ENCODE peak calls at places on chromosome 22, in five cellular contexts. One of them, this sample, is unnamed.

GRCh38 chr22:42700355-42700754 is 20.3 kb downstream of the A4GALT start:
- DNase-seq in suprapubic skin: no peak
- DNase-seq in cardiac fibroblast: no peak
- DNase-seq in progenitor cell of endocrine pancreas: no peak
- DNase-seq in DND-41: no peak
- DNase-seq in this sample: no peak

GRCh38 chr22:27754247-27754887 is 47.2 kb downstream of the MN1 start:
- DNase-seq in suprapubic skin: no peak
- DNase-seq in DND-41: no peak
- DNase-seq in cardiac fibroblast: no peak
- DNase-seq in progenitor cell of endocrine pancreas: no peak
- DNase-seq in this sample: no peak

GRCh38 chr22:44337658-44338004 is 24.9 kb upstream of the SHISAL1 start:
- DNase-seq in cardiac fibroblast: peak
- DNase-seq in suprapubic skin: no peak
- DNase-seq in progenitor cell of endocrine pancreas: no peak
- DNase-seq in DND-41: no peak
- DNase-seq in this sample: no peak

GRCh38 chr22:35553341-35553740 is 12.7 kb downstream of the RASD2 start:
- DNase-seq in progenitor cell of endocrine pancreas: no peak
- DNase-seq in cardiac fibroblast: no peak
- DNase-seq in DND-41: no peak
- DNase-seq in suprapubic skin: no peak
- DNase-seq in this sample: no peak

GRCh38 chr22:47089796-47090460 is 327.5 kb downstream of the TBC1D22A start:
- DNase-seq in DND-41: no peak
- DNase-seq in suprapubic skin: no peak
- DNase-seq in cardiac fibroblast: no peak
- DNase-seq in progenitor cell of endocrine pancreas: no peak
- DNase-seq in this sample: peak

GRCh38 chr22:44620841-44621382 is 81.1 kb upstream of the PRR5 start:
- DNase-seq in suprapubic skin: no peak
- DNase-seq in progenitor cell of endocrine pancreas: no peak
- DNase-seq in cardiac fibroblast: no peak
- DNase-seq in DND-41: no peak
- DNase-seq in this sample: no peak

GRCh38 chr22:41387341-41387740 is 5.6 kb downstream of the TEF start:
- DNase-seq in cardiac fibroblast: no peak
- DNase-seq in suprapubic skin: no peak
- DNase-seq in progenitor cell of endocrine pancreas: no peak
- DNase-seq in DND-41: no peak
- DNase-seq in this sample: no peak

GRCh38 chr22:42418811-42419243 is 13.4 kb downstream of the NFAM1 start:
- DNase-seq in cardiac fibroblast: no peak
- DNase-seq in progenitor cell of endocrine pancreas: no peak
- DNase-seq in DND-41: no peak
- DNase-seq in suprapubic skin: no peak
- DNase-seq in this sample: no peak

GRCh38 chr22:30718491-30718890 is 23.8 kb downstream of the OSBP2 start:
- DNase-seq in DND-41: no peak
- DNase-seq in suprapubic skin: peak
- DNase-seq in cardiac fibroblast: no peak
- DNase-seq in progenitor cell of endocrine pancreas: no peak
- DNase-seq in this sample: no peak

GRCh38 chr22:36921309-36922096 is 8.1 kb downstream of the CSF2RB start:
- DNase-seq in cardiac fibroblast: no peak
- DNase-seq in suprapubic skin: peak
- DNase-seq in DND-41: no peak
- DNase-seq in progenitor cell of endocrine pancreas: no peak
- DNase-seq in this sample: no peak

GRCh38 chr22:22201925-22202343 is 42.7 kb upstream of the VPREB1 start:
- DNase-seq in cardiac fibroblast: no peak
- DNase-seq in DND-41: no peak
- DNase-seq in suprapubic skin: no peak
- DNase-seq in progenitor cell of endocrine pancreas: no peak
- DNase-seq in this sample: no peak

GRCh38 chr22:44440224-44441160 is 57.5 kb downstream of the RTL6 start:
- DNase-seq in suprapubic skin: no peak
- DNase-seq in progenitor cell of endocrine pancreas: no peak
- DNase-seq in cardiac fibroblast: no peak
- DNase-seq in DND-41: no peak
- DNase-seq in this sample: no peak

GRCh38 chr22:31233001-31233400 is 20.9 kb downstream of the LIMK2 start:
- DNase-seq in cardiac fibroblast: no peak
- DNase-seq in progenitor cell of endocrine pancreas: no peak
- DNase-seq in DND-41: no peak
- DNase-seq in suprapubic skin: no peak
- DNase-seq in this sample: no peak

GRCh38 chr22:47437110-47437509 is 674.7 kb downstream of the TBC1D22A start:
- DNase-seq in suprapubic skin: no peak
- DNase-seq in cardiac fibroblast: no peak
- DNase-seq in progenitor cell of endocrine pancreas: no peak
- DNase-seq in DND-41: no peak
- DNase-seq in this sample: no peak

GRCh38 chr22:21921729-21922128 is 30.9 kb downstream of the PPM1F start:
- DNase-seq in suprapubic skin: no peak
- DNase-seq in DND-41: no peak
- DNase-seq in progenitor cell of endocrine pancreas: no peak
- DNase-seq in cardiac fibroblast: no peak
- DNase-seq in this sample: no peak

GRCh38 chr22:39627865-39628562 is 57.5 kb downstream of the CACNA1I start:
- DNase-seq in progenitor cell of endocrine pancreas: no peak
- DNase-seq in cardiac fibroblast: no peak
- DNase-seq in DND-41: no peak
- DNase-seq in suprapubic skin: no peak
- DNase-seq in this sample: no peak

GRCh38 chr22:42214625-42215415 is 55.6 kb downstream of the TCF20 start:
- DNase-seq in progenitor cell of endocrine pancreas: no peak
- DNase-seq in DND-41: no peak
- DNase-seq in cardiac fibroblast: no peak
- DNase-seq in suprapubic skin: no peak
- DNase-seq in this sample: no peak

GRCh38 chr22:43376765-43377485 is 33.8 kb upstream of the SCUBE1 start:
- DNase-seq in DND-41: peak
- DNase-seq in cardiac fibroblast: no peak
- DNase-seq in suprapubic skin: peak
- DNase-seq in progenitor cell of endocrine pancreas: no peak
- DNase-seq in this sample: no peak

GRCh38 chr22:48245119-48245485 is 1482.7 kb downstream of the TBC1D22A start:
- DNase-seq in DND-41: peak
- DNase-seq in suprapubic skin: no peak
- DNase-seq in cardiac fibroblast: no peak
- DNase-seq in progenitor cell of endocrine pancreas: no peak
- DNase-seq in this sample: no peak

GRCh38 chr22:45823331-45823730 is 151.7 kb downstream of the ATXN10 start:
- DNase-seq in progenitor cell of endocrine pancreas: no peak
- DNase-seq in cardiac fibroblast: no peak
- DNase-seq in suprapubic skin: no peak
- DNase-seq in DND-41: no peak
- DNase-seq in this sample: no peak

GRCh38 chr22:45819305-45819704 is 147.7 kb downstream of the ATXN10 start:
- DNase-seq in DND-41: no peak
- DNase-seq in progenitor cell of endocrine pancreas: no peak
- DNase-seq in cardiac fibroblast: no peak
- DNase-seq in suprapubic skin: no peak
- DNase-seq in this sample: no peak

GRCh38 chr22:45817705-45818104 is 146.1 kb downstream of the ATXN10 start:
- DNase-seq in suprapubic skin: no peak
- DNase-seq in cardiac fibroblast: no peak
- DNase-seq in DND-41: no peak
- DNase-seq in progenitor cell of endocrine pancreas: no peak
- DNase-seq in this sample: no peak

GRCh38 chr22:45816771-45817170 is 145.1 kb downstream of the ATXN10 start:
- DNase-seq in suprapubic skin: no peak
- DNase-seq in DND-41: no peak
- DNase-seq in cardiac fibroblast: no peak
- DNase-seq in progenitor cell of endocrine pancreas: no peak
- DNase-seq in this sample: no peak

DNA sequence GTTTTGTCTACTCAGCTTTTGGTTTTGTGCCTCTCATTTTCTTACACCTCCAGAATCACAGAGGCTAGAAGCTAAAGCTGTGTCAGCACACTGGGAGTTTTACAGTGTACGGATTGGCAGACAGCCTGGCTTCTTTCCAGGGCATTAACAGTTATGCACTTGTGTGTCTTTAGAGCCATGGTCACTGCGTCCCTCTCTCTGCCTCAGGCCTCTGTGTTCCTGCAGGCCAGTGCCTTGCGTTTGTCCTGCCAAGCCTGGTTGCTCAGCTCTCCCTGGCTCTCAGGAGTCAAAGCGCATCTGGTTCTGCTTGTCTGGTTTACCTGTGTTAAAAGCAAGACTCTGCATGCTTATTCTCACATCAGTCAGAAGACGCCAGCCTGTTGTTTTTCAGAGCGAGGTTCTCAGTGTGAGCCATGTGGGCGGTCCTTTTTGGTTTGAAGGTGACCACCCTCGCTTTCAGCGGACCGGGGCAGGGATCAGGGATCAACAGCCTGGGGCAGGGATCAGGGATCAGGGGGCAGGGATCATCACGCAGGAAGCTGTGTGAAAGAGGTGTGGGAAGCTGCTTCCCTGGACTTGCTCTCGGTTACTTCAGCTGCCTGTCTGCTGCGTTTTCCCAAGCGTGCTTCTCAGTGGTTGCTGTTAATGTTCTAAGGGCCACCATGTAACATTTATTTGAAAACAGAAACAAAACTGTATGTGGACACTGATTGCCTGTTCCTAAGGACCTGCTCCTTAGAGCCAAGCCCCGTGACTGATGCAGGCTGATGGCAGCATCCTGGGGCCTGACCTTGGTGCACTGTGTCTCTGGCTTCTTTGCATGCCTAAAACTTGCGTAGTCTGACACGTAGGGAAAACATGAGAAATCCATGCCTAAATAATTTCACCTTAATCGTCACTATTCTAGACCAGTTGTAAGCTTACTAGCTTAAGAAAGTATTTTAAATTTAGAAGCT is 146.8 kb downstream of the ATXN10 start:
- DNase-seq in cardiac fibroblast: no peak
- DNase-seq in suprapubic skin: no peak
- DNase-seq in DND-41: no peak
- DNase-seq in progenitor cell of endocrine pancreas: no peak
- DNase-seq in this sample: no peak
- TF ChIP-seq CTCF in cardiac fibroblast: no peak
- TF ChIP-seq CTCF in suprapubic skin: no peak
- TF ChIP-seq CTCF in DND-41: no peak
- TF ChIP-seq CTCF in progenitor cell of endocrine pancreas: no peak
- TF ChIP-seq CTCF in this sample: no peak

DNA sequence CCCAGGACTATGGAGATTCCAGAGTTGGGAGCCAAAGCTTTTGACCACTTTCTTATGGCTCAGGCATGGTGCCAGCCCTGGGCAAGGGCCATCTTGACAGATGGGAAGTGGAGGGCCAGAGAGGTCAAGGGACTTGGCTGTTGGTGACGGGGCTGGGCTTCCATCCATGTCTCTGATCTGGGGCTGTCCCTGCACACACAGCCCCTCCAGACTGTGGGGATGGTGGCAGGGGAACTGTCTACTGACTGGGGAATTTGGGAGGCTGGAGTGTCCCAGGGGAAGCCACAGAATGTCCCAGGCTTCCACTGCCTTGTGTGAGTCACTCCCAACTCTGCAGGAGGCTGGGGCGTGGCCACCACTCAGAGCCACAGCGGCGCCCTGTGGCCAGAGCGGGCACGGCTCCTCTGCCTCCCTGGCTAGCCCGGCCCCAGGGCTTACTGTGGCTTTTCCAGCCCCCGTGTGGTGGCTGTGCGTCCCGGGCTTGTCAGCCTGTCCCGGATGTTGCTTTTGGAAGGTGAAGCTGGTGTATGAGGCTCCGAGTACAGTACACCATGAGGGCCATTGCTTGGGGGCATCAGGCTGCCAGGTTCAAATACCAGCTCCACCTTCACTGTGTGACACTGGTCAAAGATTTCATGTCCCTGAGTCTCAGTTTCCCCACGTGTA is 19.6 kb downstream of the C22orf23 start:
- DNase-seq in progenitor cell of endocrine pancreas: peak
- DNase-seq in suprapubic skin: peak
- DNase-seq in cardiac fibroblast: peak
- DNase-seq in DND-41: peak
- DNase-seq in this sample: peak
- TF ChIP-seq CTCF in progenitor cell of endocrine pancreas: peak
- TF ChIP-seq CTCF in suprapubic skin: peak
- TF ChIP-seq CTCF in cardiac fibroblast: peak
- TF ChIP-seq CTCF in DND-41: peak
- TF ChIP-seq CTCF in this sample: peak

GRCh38 chr22:38462960-38463784 is 4.7 kb upstream of the KDELR3 start:
- DNase-seq in progenitor cell of endocrine pancreas: peak
- DNase-seq in suprapubic skin: no peak
- DNase-seq in DND-41: no peak
- DNase-seq in cardiac fibroblast: no peak
- DNase-seq in this sample: no peak

GRCh38 chr22:38461057-38461413 is 6.0 kb upstream of the KCNJ4 start:
- DNase-seq in progenitor cell of endocrine pancreas: no peak
- DNase-seq in cardiac fibroblast: no peak
- DNase-seq in DND-41: no peak
- DNase-seq in suprapubic skin: no peak
- DNase-seq in this sample: no peak

GRCh38 chr22:38460367-38460952 is 5.5 kb upstream of the KCNJ4 start:
- DNase-seq in cardiac fibroblast: no peak
- DNase-seq in DND-41: no peak
- DNase-seq in suprapubic skin: no peak
- DNase-seq in progenitor cell of endocrine pancreas: no peak
- DNase-seq in this sample: no peak

GRCh38 chr22:38464992-38465672 is 2.8 kb upstream of the KDELR3 start:
- DNase-seq in cardiac fibroblast: no peak
- DNase-seq in suprapubic skin: no peak
- DNase-seq in progenitor cell of endocrine pancreas: no peak
- DNase-seq in DND-41: no peak
- DNase-seq in this sample: no peak

GRCh38 chr22:38461414-38462081 is 6.3 kb upstream of the KDELR3 start:
- DNase-seq in progenitor cell of endocrine pancreas: peak
- DNase-seq in DND-41: peak
- DNase-seq in cardiac fibroblast: peak
- DNase-seq in suprapubic skin: peak
- DNase-seq in this sample: peak
- TF ChIP-seq CTCF in progenitor cell of endocrine pancreas: no peak
- TF ChIP-seq CTCF in DND-41: peak
- TF ChIP-seq CTCF in cardiac fibroblast: no peak
- TF ChIP-seq CTCF in suprapubic skin: no peak
- TF ChIP-seq CTCF in this sample: no peak

GRCh38 chr22:26103023-26103422 is 66.2 kb upstream of the SEZ6L start:
- DNase-seq in DND-41: no peak
- DNase-seq in progenitor cell of endocrine pancreas: no peak
- DNase-seq in suprapubic skin: no peak
- DNase-seq in cardiac fibroblast: no peak
- DNase-seq in this sample: no peak

GRCh38 chr22:26095271-26095956 is 73.8 kb upstream of the SEZ6L start:
- DNase-seq in progenitor cell of endocrine pancreas: no peak
- DNase-seq in DND-41: no peak
- DNase-seq in suprapubic skin: no peak
- DNase-seq in cardiac fibroblast: no peak
- DNase-seq in this sample: no peak

DNA sequence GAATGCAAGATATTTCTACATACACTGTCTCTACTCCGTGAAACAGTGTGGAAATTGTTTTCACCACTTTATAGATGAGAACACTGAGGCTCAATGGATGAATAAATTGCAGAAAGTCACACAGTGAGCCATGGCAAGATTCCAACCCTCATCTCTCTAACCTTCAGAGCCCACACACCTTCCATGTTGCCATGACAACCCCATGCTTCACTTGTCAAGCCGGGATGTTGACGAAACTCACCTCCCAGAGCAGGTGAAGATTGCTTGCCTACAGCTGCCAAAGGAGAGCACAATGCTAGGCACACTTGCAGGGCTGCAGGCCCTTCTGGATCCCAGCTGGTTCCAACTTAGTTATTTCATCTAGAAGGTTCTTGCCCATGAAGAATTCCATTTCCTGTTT is 71.4 kb upstream of the SEZ6L start:
- DNase-seq in progenitor cell of endocrine pancreas: no peak
- DNase-seq in DND-41: no peak
- DNase-seq in cardiac fibroblast: no peak
- DNase-seq in suprapubic skin: no peak
- DNase-seq in this sample: no peak
- TF ChIP-seq CTCF in progenitor cell of endocrine pancreas: no peak
- TF ChIP-seq CTCF in DND-41: no peak
- TF ChIP-seq CTCF in cardiac fibroblast: no peak
- TF ChIP-seq CTCF in suprapubic skin: no peak
- TF ChIP-seq CTCF in this sample: no peak

This sample was measured in osteocyte.